ENCODE peak calls at places on chromosomes 5 and 9, in five cellular contexts. M is DND-41, F is astrocyte of the spinal cord, X is upper lobe of right lung, S is endodermal cell. G is an unnamed sample.

GRCh38 chr9:2620876-2621677 is 510 bp upstream of the VLDLR start:
- DNase-seq in M (peak), F (peak), X (peak), S (peak), G (peak)

GRCh38 chr9:108759399-108759798 is 96.4 kb downstream of the ACTL7B start:
- DNase-seq in M (no peak), F (no peak), X (no peak), S (no peak), G (no peak)

GRCh38 chr5:158754018-158754514 is 345.6 kb downstream of the EBF1 start:
- DNase-seq in M (no peak), F (peak), X (no peak), S (no peak), G (peak)

GRCh38 chr5:34913072-34913471 is 2.2 kb downstream of the RAD1 start:
- DNase-seq in M (no peak), F (no peak), X (no peak), S (no peak), G (peak)

GRCh38 chr5:68424799-68425537 is 209.4 kb downstream of the PIK3R1 start:
- DNase-seq in M (peak), F (peak), X (no peak), S (no peak), G (peak)

GRCh38 chr5:155983954-155984353 is 343.0 kb upstream of the SGCD start:
- DNase-seq in M (no peak), F (no peak), X (no peak), S (no peak), G (no peak)

GRCh38 chr9:1939926-1940368 is 75.2 kb upstream of the SMARCA2 start:
- DNase-seq in M (peak), F (no peak), X (no peak), S (peak), G (peak)

GRCh38 chr9:117043159-117043558 is 356.1 kb downstream of the TRIM32 start:
- DNase-seq in M (no peak), F (no peak), X (no peak), S (no peak), G (no peak)

GRCh38 chr9:121259498-121259897 is 8.5 kb upstream of the GSN start:
- DNase-seq in M (no peak), F (no peak), X (no peak), S (no peak), G (no peak)

GRCh38 chr9:131478911-131479310 is 23.8 kb upstream of the POMT1 start:
- DNase-seq in M (no peak), F (no peak), X (no peak), S (no peak), G (no peak)

GRCh38 chr9:87184956-87185642 is 237.8 kb upstream of the GAS1 start:
- DNase-seq in M (no peak), F (peak), X (no peak), S (no peak), G (peak)

GRCh38 chr5:135185461-135186075 is 151.5 kb upstream of the PITX1 start:
- DNase-seq in M (peak), F (peak), X (no peak), S (peak), G (peak)

GRCh38 chr5:178296066-178296465 is 63.5 kb upstream of the PHYKPL start:
- DNase-seq in M (no peak), F (no peak), X (no peak), S (peak), G (no peak)

GRCh38 chr5:150710165-150710564 is 9.3 kb upstream of the RBM22 start:
- DNase-seq in M (no peak), F (no peak), X (no peak), S (no peak), G (no peak)

GRCh38 chr5:56396634-56397033 is 163.5 kb upstream of the ANKRD55 start:
- DNase-seq in M (no peak), F (no peak), X (no peak), S (no peak), G (no peak)

GRCh38 chr9:135715056-135715595 is 13.1 kb downstream of the KCNT1 start:
- DNase-seq in M (no peak), F (no peak), X (no peak), S (no peak), G (no peak)

GRCh38 chr9:81804306-81804705 is 115.0 kb upstream of the TLE1 start:
- DNase-seq in M (no peak), F (no peak), X (no peak), S (no peak), G (peak)

GRCh38 chr9:68446836-68447235 is 90.4 kb downstream of the PGM5 start:
- DNase-seq in M (no peak), F (no peak), X (no peak), S (no peak), G (no peak)

GRCh38 chr5:32951878-32952277 is 240.8 kb downstream of the NPR3 start:
- DNase-seq in M (no peak), F (no peak), X (no peak), S (peak), G (no peak)

GRCh38 chr9:27421567-27421966 is 102.5 kb upstream of the IFNK start:
- DNase-seq in M (no peak), F (no peak), X (no peak), S (no peak), G (no peak)

GRCh38 chr5:128082551-128083032 is 974 bp upstream of the SLC12A2 start:
- DNase-seq in M (no peak), F (no peak), X (no peak), S (peak), G (no peak)

GRCh38 chr5:71658916-71659661 is 60.0 kb upstream of the CARTPT start:
- DNase-seq in M (no peak), F (peak), X (no peak), S (no peak), G (no peak)
- TF ChIP-seq CTCF in M (peak), F (no peak), X (no peak), S (peak), G (no peak)

GRCh38 chr5:147450596-147450995 is 59.3 kb downstream of the DPYSL3 start:
- DNase-seq in M (no peak), F (no peak), X (no peak), S (no peak), G (no peak)

GRCh38 chr5:147453901-147454814 is 55.7 kb downstream of the DPYSL3 start:
- DNase-seq in M (no peak), F (peak), X (peak), S (peak), G (peak)

GRCh38 chr5:147455321-147455720 is 54.5 kb downstream of the DPYSL3 start:
- DNase-seq in M (no peak), F (peak), X (no peak), S (no peak), G (peak)

GRCh38 chr5:147451125-147451524 is 58.7 kb downstream of the DPYSL3 start:
- DNase-seq in M (no peak), F (no peak), X (no peak), S (no peak), G (no peak)

DNA sequence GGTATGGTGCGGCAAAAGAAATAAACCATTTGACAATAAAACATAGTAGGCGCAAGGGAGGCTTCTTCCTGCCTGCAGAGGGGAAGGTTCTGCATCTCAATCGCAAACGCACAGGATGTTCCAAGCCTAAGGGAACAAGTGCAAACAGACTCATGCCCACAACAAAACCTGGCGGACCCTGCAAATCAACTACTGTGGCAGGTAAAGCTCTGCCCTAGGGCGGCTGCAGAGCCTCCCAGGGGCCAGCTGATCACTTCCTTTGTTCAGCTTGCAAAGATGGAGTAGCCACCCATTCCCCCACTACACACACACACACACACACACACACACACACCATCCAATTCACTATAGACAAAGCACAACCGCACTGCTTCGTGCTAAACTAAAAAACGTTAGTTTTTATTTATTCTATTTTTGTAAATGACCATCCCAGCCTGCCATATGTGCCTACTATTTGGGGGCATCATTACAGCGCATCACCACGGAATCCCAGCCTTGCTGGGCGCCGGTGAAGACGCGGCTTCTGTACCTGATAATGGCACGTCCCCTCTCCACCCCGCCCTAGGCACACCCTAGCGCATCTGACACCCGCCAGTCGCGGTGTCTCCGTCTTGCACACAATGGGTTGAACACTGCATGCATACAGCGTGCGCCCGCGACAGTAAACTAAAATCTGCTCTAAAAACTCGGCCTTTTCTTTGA is 57.6 kb downstream of the DPYSL3 start:
- DNase-seq in M (no peak), F (peak), X (no peak), S (peak), G (no peak)
- H3K4me3 ChIP-seq in M (no peak), F (peak), X (peak), S (peak), G (peak)

GRCh38 chr5:142215915-142216681 is 107.5 kb downstream of the NDFIP1 start:
- DNase-seq in M (no peak), F (peak), X (peak), S (no peak), G (peak)
- TF ChIP-seq CTCF in M (no peak), F (no peak), X (no peak), S (no peak), G (no peak)

DNA sequence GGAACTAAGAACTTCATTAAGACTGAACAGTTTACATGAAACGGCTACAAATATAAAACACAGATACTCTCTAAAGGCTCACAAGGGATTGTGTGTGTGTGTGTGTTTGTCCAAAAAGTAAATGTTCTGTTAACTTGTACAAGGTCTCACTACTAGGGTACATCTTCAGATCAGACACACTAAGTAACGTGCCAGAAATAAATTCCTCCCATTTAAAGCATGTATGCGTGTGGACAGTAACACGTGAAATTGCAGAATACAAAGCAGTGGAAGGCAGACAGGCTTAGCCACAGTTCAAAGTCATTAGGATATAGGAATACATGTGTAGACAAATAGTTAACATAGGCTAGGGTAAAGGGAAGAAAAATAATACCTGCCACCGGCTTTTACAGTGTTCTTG is 1.8 kb downstream of the BNC2 start:
- DNase-seq in M (no peak), F (peak), X (no peak), S (no peak), G (peak)
- H3K4me3 ChIP-seq in M (no peak), F (peak), X (peak), S (peak), G (peak)

GRCh38 chr5:139711067-139711851 is 63.1 kb downstream of the CXXC5 start:
- DNase-seq in M (peak), F (peak), X (no peak), S (peak), G (peak)
- TF ChIP-seq CTCF in M (peak), F (peak), X (no peak), S (peak), G (peak)

DNA sequence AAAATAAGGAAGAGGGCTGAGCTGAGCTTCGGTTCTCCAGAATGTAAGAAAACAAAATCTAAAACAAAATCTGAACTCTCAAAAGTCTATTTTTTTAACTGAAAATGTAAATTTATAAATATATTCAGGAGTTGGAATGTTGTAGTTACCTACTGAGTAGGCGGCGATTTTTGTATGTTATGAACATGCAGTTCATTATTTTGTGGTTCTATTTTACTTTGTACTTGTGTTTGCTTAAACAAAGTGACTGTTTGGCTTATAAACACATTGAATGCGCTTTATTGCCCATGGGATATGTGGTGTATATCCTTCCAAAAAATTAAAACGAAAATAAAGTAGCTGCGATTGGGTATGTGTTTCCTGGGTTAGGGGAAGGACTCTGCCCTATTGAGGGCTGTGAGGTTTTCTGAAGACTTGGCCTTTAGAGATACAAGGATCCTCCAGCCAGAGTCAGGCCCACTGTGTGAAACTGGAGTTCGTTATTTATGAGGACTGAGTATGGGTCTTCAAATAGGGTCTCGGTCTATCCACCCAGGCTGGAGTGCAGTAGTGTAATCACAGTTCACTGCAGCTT is 3.8 kb downstream of the EGR1 start:
- DNase-seq in M (no peak), F (no peak), X (no peak), S (no peak), G (peak)
- H3K4me3 ChIP-seq in M (no peak), F (no peak), X (no peak), S (no peak), G (no peak)

DNA sequence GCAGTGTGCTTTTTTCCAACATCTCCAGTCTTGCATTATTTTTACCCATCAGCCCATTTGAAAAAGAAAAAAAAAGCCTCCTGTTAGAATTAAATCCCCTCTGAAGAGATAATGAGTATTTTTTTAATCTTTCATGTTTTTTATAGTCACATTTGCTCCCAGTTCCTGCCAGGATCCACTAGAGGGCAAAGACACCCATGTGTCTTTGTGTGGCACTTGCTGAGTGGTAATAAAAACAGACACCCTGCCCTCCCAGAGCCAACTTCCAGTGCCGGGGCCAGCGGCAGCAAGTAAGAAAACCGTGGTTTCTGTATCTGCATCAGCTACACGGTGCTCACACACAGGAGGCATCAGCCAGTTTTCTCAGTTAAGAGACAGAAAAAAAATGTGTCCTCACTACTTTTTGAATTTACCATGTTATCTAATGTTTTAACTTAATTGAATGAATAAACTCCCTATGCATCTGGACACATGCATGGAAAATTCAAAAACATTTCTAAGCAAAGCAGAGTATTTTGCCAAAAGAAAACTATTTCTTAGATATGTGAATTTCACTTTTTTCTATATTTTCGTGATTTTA is 70.2 kb upstream of the PLEKHG4B start:
- DNase-seq in M (peak), F (peak), X (no peak), S (no peak), G (peak)
- TF ChIP-seq CTCF in M (peak), F (peak), X (no peak), S (peak), G (peak)

DNA sequence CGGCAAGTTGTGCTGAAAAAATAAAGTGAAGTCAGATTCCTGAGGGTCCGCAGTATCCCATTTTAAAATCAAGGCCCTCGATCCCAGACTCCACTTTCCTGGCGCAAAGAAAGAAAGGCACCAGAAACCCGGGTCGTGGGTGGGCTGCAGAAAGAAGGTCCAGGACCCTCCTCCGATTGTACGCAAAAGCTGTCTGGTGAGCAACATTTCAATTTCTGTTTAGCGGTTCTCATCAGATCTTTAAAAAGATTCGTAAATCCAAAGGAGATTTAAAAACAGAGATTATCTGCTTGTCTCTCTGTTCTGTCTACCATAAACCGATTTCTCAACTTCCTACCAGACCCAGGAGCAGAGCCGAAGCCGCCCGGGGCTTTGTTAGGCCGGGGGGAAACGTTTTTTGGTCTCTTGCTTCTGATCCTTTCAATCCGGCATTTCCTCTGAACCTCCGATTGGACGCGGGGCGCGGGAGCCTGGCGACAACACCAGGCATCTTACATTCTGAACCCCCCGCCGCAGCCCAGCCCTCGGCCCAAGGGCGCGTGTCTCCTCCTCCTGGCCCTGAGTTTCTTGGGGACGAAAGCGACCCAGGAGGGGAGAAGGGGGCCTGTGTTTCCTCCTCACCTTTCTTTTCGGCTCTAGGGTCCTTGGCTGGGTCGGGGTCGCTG is 745 bp downstream of the NKX2-5 start:
- DNase-seq in M (no peak), F (no peak), X (no peak), S (peak), G (no peak)
- H3K4me3 ChIP-seq in M (no peak), F (no peak), X (no peak), S (peak), G (no peak)

GRCh38 chr5:140875085-140876065 is at the start of gene PCDHA12:
- DNase-seq in M (no peak), F (no peak), X (no peak), S (peak), G (no peak)

GRCh38 chr5:140868721-140869554 is at the start of gene PCDHA11:
- DNase-seq in M (no peak), F (no peak), X (no peak), S (peak), G (no peak)

GRCh38 chr5:140870221-140871201 is 1.8 kb downstream of the PCDHA11 start:
- DNase-seq in M (no peak), F (no peak), X (no peak), S (peak), G (no peak)

DNA sequence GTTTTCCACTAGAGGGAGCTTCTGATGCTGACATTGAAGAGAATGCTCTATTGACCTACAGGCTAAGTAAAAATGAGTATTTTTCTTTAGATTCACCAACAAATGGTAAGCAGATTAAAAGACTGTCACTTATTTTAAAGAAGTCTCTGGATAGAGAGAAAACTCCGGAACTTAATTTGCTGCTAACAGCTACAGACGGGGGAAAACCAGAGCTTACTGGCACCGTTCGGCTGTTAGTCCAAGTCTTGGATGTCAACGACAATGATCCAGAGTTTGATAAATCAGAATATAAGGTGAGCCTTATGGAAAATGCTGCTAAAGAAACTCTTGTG is 764 bp downstream of the PCDHA11 start:
- DNase-seq in M (no peak), F (no peak), X (no peak), S (no peak), G (no peak)
- TF ChIP-seq CTCF in M (no peak), F (no peak), X (no peak), S (peak), G (no peak)

DNA sequence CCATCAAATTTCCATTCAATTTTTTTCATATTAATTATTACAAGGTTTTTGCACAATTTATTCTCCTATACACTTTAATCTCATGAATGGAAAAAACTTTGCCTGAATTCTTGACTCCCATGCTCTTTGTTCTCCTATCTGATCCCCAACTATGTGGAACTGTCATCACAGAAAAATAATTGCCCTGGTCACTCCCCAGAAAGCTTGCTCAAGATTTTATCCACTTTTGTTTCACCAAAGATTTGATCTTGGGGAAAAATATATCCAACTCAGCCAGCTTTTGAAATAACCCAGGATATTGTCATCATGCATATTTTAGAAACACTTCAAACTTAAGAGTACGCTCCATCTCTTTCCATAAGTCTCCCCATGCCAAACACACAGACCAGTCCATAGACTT is 77.7 kb upstream of the PPP2R2B start:
- DNase-seq in M (no peak), F (no peak), X (no peak), S (no peak), G (no peak)
- H3K4me3 ChIP-seq in M (no peak), F (no peak), X (no peak), S (no peak), G (no peak)

G was measured in fibroblast of the aortic adventitia.